ENCODE peak calls at places on chromosomes 1 and 21, in seven cellular contexts. F is kidney glomerular epithelial cell; W is activated CD4-positive, CD25-positive, alpha-beta regulatory T cell treated with anti-CD3 and anti-CD28 coated beads, Interleukin-2, amount 50 U/mL, for 72 hours; N is HAP-1; K is central memory CD4-positive, alpha-beta T cell; H is NCI-H2081; C is KBM-7. P is an unnamed sample.

GRCh38 chr1:180098242-180098995 is 56.2 kb upstream of the QSOX1 start:
- DNase-seq in F (no peak), W (no peak), N (no peak), K (no peak), H (no peak), C (no peak), P (peak; percentile 52)

GRCh38 chr21:42366292-42367010 is at the start of gene TFF1:
- DNase-seq in F (no peak), W (no peak), N (no peak), K (no peak), H (no peak), C (no peak), P (no peak)

GRCh38 chr1:91273875-91274274 is 130.8 kb downstream of the HFM1 start:
- DNase-seq in F (no peak), W (no peak), N (no peak), K (no peak), H (no peak), C (no peak), P (peak; percentile 4)

GRCh38 chr1:205630241-205630640 is 1.6 kb downstream of the ELK4 start:
- DNase-seq in F (peak; percentile 31), W (no peak), N (no peak), K (no peak), H (no peak), C (peak; percentile 12), P (no peak)

GRCh38 chr1:28056129-28056925 is 32.1 kb downstream of the EYA3 start:
- DNase-seq in F (peak; percentile 51), W (peak; percentile 38), N (no peak), K (peak; percentile 37), H (no peak), C (peak; percentile 79), P (no peak)

GRCh38 chr1:222465211-222466041 is 82.5 kb downstream of the HHIPL2 start:
- DNase-seq in F (peak; percentile 86), W (peak; percentile 89), N (peak; percentile 86), K (peak; percentile 75), H (peak; percentile 82), C (peak; percentile 96), P (peak; percentile 82)

GRCh38 chr1:5279127-5279526 is 624.7 kb downstream of the AJAP1 start:
- DNase-seq in F (no peak), W (no peak), N (no peak), K (no peak), H (no peak), C (no peak), P (no peak)

GRCh38 chr1:36155560-36156328 is at the start of gene MAP7D1:
- DNase-seq in F (peak; percentile 73), W (peak; percentile 89), N (peak; percentile 58), K (peak; percentile 87), H (peak; percentile 81), C (peak; percentile 68), P (peak; percentile 56)

GRCh38 chr1:17475729-17476128 is 36.3 kb upstream of the RCC2 start:
- DNase-seq in F (peak; percentile 3), W (no peak), N (no peak), K (no peak), H (no peak), C (no peak), P (no peak)

GRCh38 chr1:113325039-113325438 is 65.3 kb upstream of the MAGI3 start:
- DNase-seq in F (no peak), W (no peak), N (no peak), K (no peak), H (no peak), C (no peak), P (no peak)

GRCh38 chr1:98086796-98087195 is 166.0 kb upstream of the DPYD start:
- DNase-seq in F (peak; percentile 97), W (no peak), N (peak; percentile 92), K (no peak), H (no peak), C (no peak), P (peak; percentile 95)

GRCh38 chr21:46284077-46284644 is 1.2 kb downstream of the MCM3AP start:
- DNase-seq in F (no peak), W (no peak), N (no peak), K (no peak), H (no peak), C (peak; percentile 49), P (no peak)

GRCh38 chr1:160374291-160374690 is 7.4 kb downstream of the NHLH1 start:
- DNase-seq in F (no peak), W (no peak), N (no peak), K (no peak), H (no peak), C (no peak), P (no peak)

GRCh38 chr1:41638086-41639024 is 153.9 kb upstream of the EDN2 start:
- DNase-seq in F (no peak), W (no peak), N (no peak), K (no peak), H (no peak), C (no peak), P (no peak)

GRCh38 chr1:33338495-33339211 is 17.8 kb upstream of the A3GALT2 start:
- DNase-seq in F (no peak), W (no peak), N (peak; percentile 77), K (no peak), H (no peak), C (peak; percentile 46), P (peak; percentile 94)

GRCh38 chr1:165807613-165808012 is 19.8 kb upstream of the UCK2 start:
- DNase-seq in F (no peak), W (no peak), N (no peak), K (no peak), H (no peak), C (no peak), P (no peak)

GRCh38 chr1:203828002-203828401 is 32.6 kb downstream of the ZBED6 start:
- DNase-seq in F (no peak), W (no peak), N (no peak), K (no peak), H (no peak), C (no peak), P (no peak)

GRCh38 chr1:232872738-232873137 is 67.5 kb downstream of the MAP10 start:
- DNase-seq in F (no peak), W (no peak), N (no peak), K (no peak), H (no peak), C (no peak), P (no peak)

GRCh38 chr1:29858646-29859045 is 622.3 kb downstream of the PTPRU start:
- DNase-seq in F (no peak), W (no peak), N (no peak), K (no peak), H (no peak), C (no peak), P (no peak)

GRCh38 chr1:182909578-182909977 is 43.4 kb downstream of the SHCBP1L start:
- DNase-seq in F (no peak), W (no peak), N (no peak), K (no peak), H (no peak), C (no peak), P (no peak)

GRCh38 chr1:65309317-65310077 is at the start of gene DNAJC6:
- DNase-seq in F (peak; percentile 64), W (peak; percentile 62), N (peak; percentile 42), K (peak; percentile 16), H (peak; percentile 82), C (peak; percentile 74), P (no peak)

GRCh38 chr1:150280138-150280707 is 2.1 kb upstream of the CIART start:
- DNase-seq in F (no peak), W (no peak), N (no peak), K (no peak), H (no peak), C (no peak), P (no peak)

GRCh38 chr1:21963477-21964217 is 13.2 kb upstream of the CELA3B start:
- DNase-seq in F (peak; percentile 76), W (peak; percentile 87), N (peak; percentile 31), K (peak; percentile 74), H (peak; percentile 80), C (peak; percentile 86), P (no peak)

GRCh38 chr1:29121516-29121937 is 2.2 kb downstream of the TMEM200B start:
- DNase-seq in F (no peak), W (no peak), N (no peak), K (no peak), H (no peak), C (no peak), P (no peak)

GRCh38 chr1:150560986-150561829 is 12.0 kb downstream of the ADAMTSL4 start:
- DNase-seq in F (peak; percentile 98), W (peak; percentile 85), N (peak; percentile 94), K (peak; percentile 64), H (peak; percentile 92), C (peak; percentile 90), P (peak; percentile 98)

GRCh38 chr1:162564762-162565218 is 3.3 kb downstream of the UAP1 start:
- DNase-seq in F (peak; percentile 10), W (no peak), N (no peak), K (no peak), H (no peak), C (no peak), P (no peak)

GRCh38 chr1:41479000-41479807 is 5.3 kb downstream of the EDN2 start:
- DNase-seq in F (no peak), W (no peak), N (no peak), K (no peak), H (no peak), C (no peak), P (no peak)

P was measured in skeletal muscle cell.